ENCODE peak calls at places on chromosomes 6 and 20, in six cellular contexts. D is GM12878; U is aorta; B is tibial nerve; H is CD8-positive, alpha-beta memory T cell; G is kidney. K is an unnamed sample. For H3K4me1, the result is how much of the 10 kb centered on the place peaks cover.

GRCh38 chr6:70299456-70299855 is 3.4 kb downstream of the COL9A1 start:
- DNase-seq in B (no peak), U (no peak), G (no peak), H (no peak), D (no peak), K (no peak)

GRCh38 chr6:136465766-136466303 is 84.4 kb downstream of the MAP7 start:
- DNase-seq in H (no peak), D (no peak), U (no peak), B (no peak), G (no peak), K (no peak)

GRCh38 chr20:63265891-63266515 is 6.6 kb upstream of the ARFGAP1 start:
- DNase-seq in D (no peak), U (no peak), H (no peak), G (no peak), B (no peak), K (no peak)

GRCh38 chr6:118284736-118285360 is 263.2 kb upstream of the PLN start:
- DNase-seq in U (no peak), G (no peak), D (no peak), B (no peak), H (no peak), K (no peak)

GRCh38 chr6:105326838-105327745 is 75.8 kb downstream of the PREP start:
- DNase-seq in D (no peak), B (no peak), H (no peak), U (no peak), G (no peak), K (no peak)

GRCh38 chr6:139588734-139589418 is 214.4 kb upstream of the CITED2 start:
- DNase-seq in U (no peak), H (no peak), B (no peak), G (no peak), D (no peak), K (no peak)

GRCh38 chr6:167761794-167762258 is 64.9 kb upstream of the AFDN start:
- DNase-seq in B (peak), D (no peak), H (no peak), G (no peak), U (no peak), K (no peak)

GRCh38 chr20:11053310-11053709 is 379.5 kb upstream of the JAG1 start:
- DNase-seq in U (no peak), H (no peak), B (no peak), D (no peak), G (no peak), K (no peak)

GRCh38 chr6:136922680-136922996 is 537 bp downstream of the SLC35D3 start:
- DNase-seq in H (no peak), G (no peak), D (no peak), U (no peak), B (no peak), K (no peak)

GRCh38 chr6:165846123-165846966 is 183.3 kb upstream of the PDE10A start:
- DNase-seq in H (no peak), D (no peak), B (no peak), U (no peak), G (no peak), K (no peak)

GRCh38 chr6:170347091-170347490 is 40.5 kb downstream of the FAM120B start:
- DNase-seq in D (peak), U (no peak), B (no peak), H (no peak), G (no peak), K (no peak)

GRCh38 chr6:56988145-56988544 is 33.2 kb downstream of the BEND6 start:
- DNase-seq in U (no peak), B (no peak), D (no peak), G (no peak), H (no peak), K (no peak)

GRCh38 chr6:35184580-35185301 is 29.0 kb upstream of the SCUBE3 start:
- DNase-seq in G (no peak), B (no peak), D (no peak), U (no peak), H (no peak), K (no peak)

GRCh38 chr6:13641315-13641714 is 26.2 kb downstream of the NOL7 start:
- DNase-seq in D (no peak), G (no peak), B (no peak), U (no peak), H (no peak), K (no peak)

GRCh38 chr20:50691585-50692552 is 527 bp upstream of the RIPOR3 start:
- DNase-seq in D (no peak), G (no peak), B (peak), U (no peak), H (no peak), K (no peak)

GRCh38 chr6:84967389-84967788 is 203.0 kb upstream of the TBX18 start:
- DNase-seq in D (no peak), B (no peak), H (no peak), G (no peak), U (no peak), K (no peak)

GRCh38 chr6:6826961-6827360 is 238.4 kb downstream of the LY86 start:
- DNase-seq in B (no peak), H (no peak), G (no peak), U (no peak), D (no peak), K (no peak)

GRCh38 chr6:166112580-166112979 is 55.1 kb downstream of the TBXT start:
- DNase-seq in H (no peak), D (no peak), U (no peak), B (no peak), G (no peak), K (no peak)

GRCh38 chr6:1838604-1839003 is 228.9 kb downstream of the FOXC1 start:
- DNase-seq in U (no peak), H (no peak), G (no peak), D (no peak), B (no peak), K (no peak)

GRCh38 chr6:136491251-136491650 is 59.0 kb downstream of the MAP7 start:
- DNase-seq in H (no peak), G (no peak), D (no peak), U (no peak), B (no peak), K (no peak)

DNA sequence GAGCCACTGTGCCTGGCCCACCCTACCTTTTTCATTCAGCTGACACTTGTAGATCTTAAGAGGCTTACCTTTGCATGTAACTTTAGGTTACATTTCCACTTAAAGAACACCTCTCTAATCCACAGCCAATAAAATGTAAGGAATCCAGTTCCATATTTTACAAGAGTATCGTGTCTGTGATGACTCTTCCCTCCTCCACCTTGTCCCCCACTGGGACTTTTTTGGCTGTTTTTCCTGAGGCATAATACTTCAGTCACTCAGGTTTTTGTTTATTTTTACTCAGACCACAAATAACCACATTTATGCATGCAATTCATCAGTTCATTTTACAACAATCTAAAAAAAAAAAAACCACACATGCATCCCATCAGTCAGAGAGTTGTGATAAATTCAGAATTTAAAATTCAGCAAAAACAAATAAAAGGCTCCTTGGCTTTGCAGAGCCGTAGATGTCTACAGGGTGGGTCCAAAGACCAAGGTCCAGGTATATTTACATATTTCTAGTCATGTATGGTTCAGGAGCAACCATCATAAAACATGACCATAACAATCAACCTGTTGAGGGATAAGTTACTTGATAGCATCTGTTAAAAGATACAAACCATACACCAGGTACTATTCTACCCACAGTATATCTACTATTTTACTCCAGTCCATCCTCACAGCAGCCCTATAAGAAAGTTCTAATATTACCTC is 9.9 kb downstream of the ATXN1 start:
- DNase-seq in H (no peak), U (no peak), B (no peak), D (no peak), G (no peak), K (no peak)
- H3K4me1 ChIP-seq in H (under half), U (under half), B (half or more), D (under half), G (under half), K (under half)

DNA sequence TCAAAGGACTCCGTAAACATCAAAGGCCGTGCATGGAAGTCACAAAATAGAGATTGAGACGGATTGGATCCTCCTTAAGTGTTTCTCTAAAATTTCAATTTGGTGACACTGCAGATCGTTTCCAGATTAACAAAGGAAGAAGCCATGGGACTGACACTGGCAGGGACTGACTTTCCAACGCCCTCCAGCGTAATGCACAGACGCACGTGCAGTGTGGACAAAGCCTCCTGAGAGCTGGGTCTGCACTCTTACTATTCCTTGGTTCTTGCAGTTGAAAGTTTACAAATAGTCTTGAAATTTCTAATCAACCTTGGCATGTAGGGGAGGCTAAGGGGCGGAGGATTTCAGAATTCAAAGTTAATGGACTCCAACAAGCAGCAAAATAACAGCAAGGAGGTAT is 106.3 kb upstream of the TRAF3IP2 start:
- DNase-seq in U (no peak), H (no peak), G (no peak), D (no peak), B (no peak), K (no peak)
- H3K27ac ChIP-seq in U (no peak), H (no peak), G (no peak), D (no peak), B (peak), K (no peak)

GRCh38 chr6:130111031-130111430 is 92.7 kb downstream of the L3MBTL3 start:
- DNase-seq in U (no peak), H (no peak), G (no peak), B (no peak), D (no peak), K (no peak)
- H3K4me1 ChIP-seq in U (under half), H (under half), G (under half), B (under half), D (under half), K (under half)

GRCh38 chr6:38262609-38263008 is 377.1 kb downstream of the BTBD9 start:
- DNase-seq in G (no peak), D (no peak), H (no peak), U (no peak), B (no peak), K (no peak)

GRCh38 chr6:38266921-38267354 is 372.8 kb downstream of the BTBD9 start:
- DNase-seq in D (no peak), U (no peak), H (no peak), G (no peak), B (no peak), K (no peak)

GRCh38 chr6:38261626-38262025 is 378.1 kb downstream of the BTBD9 start:
- DNase-seq in H (no peak), G (no peak), B (no peak), D (no peak), U (no peak), K (no peak)

GRCh38 chr6:38262041-38262440 is 377.7 kb downstream of the BTBD9 start:
- DNase-seq in B (no peak), H (no peak), D (no peak), G (no peak), U (no peak), K (no peak)

GRCh38 chr6:38264605-38265004 is 375.1 kb downstream of the BTBD9 start:
- DNase-seq in G (no peak), U (no peak), B (no peak), H (no peak), D (no peak), K (no peak)
- H3K27ac ChIP-seq in G (no peak), U (no peak), B (no peak), H (no peak), D (no peak), K (no peak)

GRCh38 chr6:7976485-7977010 is 66.0 kb upstream of the TXNDC5 start:
- DNase-seq in D (no peak), G (no peak), U (no peak), H (no peak), B (no peak), K (no peak)
- H3K4me1 ChIP-seq in D (under half), G (under half), U (under half), H (under half), B (under half), K (under half)

GRCh38 chr6:55175078-55175777 is 913 bp downstream of the HCRTR2 start:
- DNase-seq in U (no peak), H (no peak), B (no peak), G (no peak), D (no peak), K (no peak)

GRCh38 chr6:55174211-55175013 is at the start of gene HCRTR2:
- DNase-seq in U (no peak), G (no peak), H (no peak), D (no peak), B (no peak), K (no peak)

GRCh38 chr6:55176958-55177357 is 2.6 kb downstream of the HCRTR2 start:
- DNase-seq in H (no peak), G (no peak), B (no peak), U (no peak), D (no peak), K (no peak)

GRCh38 chr6:55180258-55180657 is 5.9 kb downstream of the HCRTR2 start:
- DNase-seq in G (no peak), B (no peak), U (no peak), H (no peak), D (no peak), K (no peak)

GRCh38 chr6:55175778-55176084 is 1.4 kb downstream of the HCRTR2 start:
- DNase-seq in G (no peak), U (no peak), H (no peak), B (no peak), D (no peak), K (no peak)
- H3K27ac ChIP-seq in G (no peak), U (no peak), H (no peak), B (no peak), D (no peak), K (no peak)

GRCh38 chr6:43221046-43221773 is 8.1 kb downstream of the DNPH1 start:
- DNase-seq in B (no peak), H (no peak), U (no peak), D (no peak), G (no peak), K (no peak)
- H3K4me1 ChIP-seq in B (under half), H (under half), U (under half), D (under half), G (under half), K (under half)

GRCh38 chr6:64014581-64014980 is 379.0 kb downstream of the PHF3 start:
- DNase-seq in H (no peak), U (no peak), B (no peak), G (no peak), D (no peak), K (no peak)
- H3K27ac ChIP-seq in H (no peak), U (no peak), B (no peak), G (no peak), D (no peak), K (no peak)

K was measured in tibial artery.